ENCODE peak calls at places on chromosomes 2 and 18, in eight cellular contexts. One of them, this sample, is unnamed.

GRCh38 chr2:203656522-203657287 is 49.7 kb upstream of the CD28 start:
- DNase-seq in dorsolateral prefrontal cortex: no peak
- DNase-seq in epithelial cell of esophagus: peak
- DNase-seq in IMR-90: peak
- DNase-seq in AG10803: peak
- DNase-seq in AG09309: no peak
- DNase-seq in astrocyte of the spinal cord: no peak
- DNase-seq in tibial nerve: peak
- DNase-seq in this sample: peak

GRCh38 chr18:79788096-79789085 is 9.3 kb upstream of the KCNG2 start:
- DNase-seq in dorsolateral prefrontal cortex: no peak
- DNase-seq in epithelial cell of esophagus: no peak
- DNase-seq in IMR-90: no peak
- DNase-seq in AG10803: no peak
- DNase-seq in AG09309: no peak
- DNase-seq in astrocyte of the spinal cord: no peak
- DNase-seq in tibial nerve: no peak
- DNase-seq in this sample: no peak

GRCh38 chr2:79729532-79729931 is 216.7 kb downstream of the CTNNA2 start:
- DNase-seq in dorsolateral prefrontal cortex: no peak
- DNase-seq in epithelial cell of esophagus: no peak
- DNase-seq in IMR-90: no peak
- DNase-seq in AG10803: no peak
- DNase-seq in AG09309: no peak
- DNase-seq in astrocyte of the spinal cord: no peak
- DNase-seq in tibial nerve: no peak
- DNase-seq in this sample: no peak

GRCh38 chr2:69482471-69482870 is 45.2 kb upstream of the NFU1 start:
- DNase-seq in dorsolateral prefrontal cortex: no peak
- DNase-seq in epithelial cell of esophagus: no peak
- DNase-seq in IMR-90: no peak
- DNase-seq in AG10803: no peak
- DNase-seq in AG09309: no peak
- DNase-seq in astrocyte of the spinal cord: no peak
- DNase-seq in tibial nerve: no peak
- DNase-seq in this sample: no peak

GRCh38 chr2:1803217-1804115 is 59.2 kb upstream of the PXDN start:
- DNase-seq in dorsolateral prefrontal cortex: no peak
- DNase-seq in epithelial cell of esophagus: no peak
- DNase-seq in IMR-90: no peak
- DNase-seq in AG10803: no peak
- DNase-seq in AG09309: no peak
- DNase-seq in astrocyte of the spinal cord: no peak
- DNase-seq in tibial nerve: no peak
- DNase-seq in this sample: no peak

GRCh38 chr18:62767321-62767720 is 52.0 kb downstream of the PHLPP1 start:
- DNase-seq in dorsolateral prefrontal cortex: no peak
- DNase-seq in epithelial cell of esophagus: peak
- DNase-seq in IMR-90: no peak
- DNase-seq in AG10803: peak
- DNase-seq in AG09309: no peak
- DNase-seq in astrocyte of the spinal cord: peak
- DNase-seq in tibial nerve: no peak
- DNase-seq in this sample: peak

GRCh38 chr2:6914829-6915228 is 2.4 kb upstream of the RNF144A start:
- DNase-seq in dorsolateral prefrontal cortex: no peak
- DNase-seq in epithelial cell of esophagus: peak
- DNase-seq in IMR-90: peak
- DNase-seq in AG10803: peak
- DNase-seq in AG09309: no peak
- DNase-seq in astrocyte of the spinal cord: peak
- DNase-seq in tibial nerve: no peak
- DNase-seq in this sample: peak

GRCh38 chr2:675460-675859 is 1.7 kb downstream of the TMEM18 start:
- DNase-seq in dorsolateral prefrontal cortex: no peak
- DNase-seq in epithelial cell of esophagus: no peak
- DNase-seq in IMR-90: peak
- DNase-seq in AG10803: peak
- DNase-seq in AG09309: no peak
- DNase-seq in astrocyte of the spinal cord: no peak
- DNase-seq in tibial nerve: no peak
- DNase-seq in this sample: no peak

GRCh38 chr2:179749210-179749609 is 112.2 kb downstream of the ZNF385B start:
- DNase-seq in dorsolateral prefrontal cortex: no peak
- DNase-seq in epithelial cell of esophagus: no peak
- DNase-seq in IMR-90: peak
- DNase-seq in AG10803: peak
- DNase-seq in AG09309: no peak
- DNase-seq in astrocyte of the spinal cord: peak
- DNase-seq in tibial nerve: no peak
- DNase-seq in this sample: peak

GRCh38 chr2:8229546-8229986 is 452.3 kb upstream of the ID2 start:
- DNase-seq in dorsolateral prefrontal cortex: no peak
- DNase-seq in epithelial cell of esophagus: no peak
- DNase-seq in IMR-90: peak
- DNase-seq in AG10803: peak
- DNase-seq in AG09309: peak
- DNase-seq in astrocyte of the spinal cord: peak
- DNase-seq in tibial nerve: peak
- DNase-seq in this sample: peak
- TF ChIP-seq CTCF in dorsolateral prefrontal cortex: no peak
- TF ChIP-seq CTCF in epithelial cell of esophagus: no peak
- TF ChIP-seq CTCF in IMR-90: no peak
- TF ChIP-seq CTCF in AG10803: no peak
- TF ChIP-seq CTCF in AG09309: no peak
- TF ChIP-seq CTCF in astrocyte of the spinal cord: peak
- TF ChIP-seq CTCF in tibial nerve: no peak
- TF ChIP-seq CTCF in this sample: no peak

GRCh38 chr2:71894266-71894665 is 253.4 kb downstream of the CYP26B1 start:
- DNase-seq in dorsolateral prefrontal cortex: no peak
- DNase-seq in epithelial cell of esophagus: no peak
- DNase-seq in IMR-90: no peak
- DNase-seq in AG10803: no peak
- DNase-seq in AG09309: no peak
- DNase-seq in astrocyte of the spinal cord: no peak
- DNase-seq in tibial nerve: no peak
- DNase-seq in this sample: no peak
- H3K4me3 ChIP-seq in dorsolateral prefrontal cortex: no peak
- H3K4me3 ChIP-seq in epithelial cell of esophagus: no peak
- H3K4me3 ChIP-seq in IMR-90: no peak
- H3K4me3 ChIP-seq in AG10803: no peak
- H3K4me3 ChIP-seq in AG09309: no peak
- H3K4me3 ChIP-seq in astrocyte of the spinal cord: no peak
- H3K4me3 ChIP-seq in tibial nerve: no peak
- H3K4me3 ChIP-seq in this sample: no peak

GRCh38 chr2:109171444-109172334 is 42.7 kb downstream of the SH3RF3 start:
- DNase-seq in dorsolateral prefrontal cortex: no peak
- DNase-seq in epithelial cell of esophagus: peak
- DNase-seq in IMR-90: peak
- DNase-seq in AG10803: peak
- DNase-seq in AG09309: peak
- DNase-seq in astrocyte of the spinal cord: peak
- DNase-seq in tibial nerve: peak
- DNase-seq in this sample: peak
- TF ChIP-seq CTCF in dorsolateral prefrontal cortex: no peak
- TF ChIP-seq CTCF in epithelial cell of esophagus: no peak
- TF ChIP-seq CTCF in IMR-90: peak
- TF ChIP-seq CTCF in AG10803: peak
- TF ChIP-seq CTCF in AG09309: peak
- TF ChIP-seq CTCF in astrocyte of the spinal cord: peak
- TF ChIP-seq CTCF in tibial nerve: no peak
- TF ChIP-seq CTCF in this sample: peak

DNA sequence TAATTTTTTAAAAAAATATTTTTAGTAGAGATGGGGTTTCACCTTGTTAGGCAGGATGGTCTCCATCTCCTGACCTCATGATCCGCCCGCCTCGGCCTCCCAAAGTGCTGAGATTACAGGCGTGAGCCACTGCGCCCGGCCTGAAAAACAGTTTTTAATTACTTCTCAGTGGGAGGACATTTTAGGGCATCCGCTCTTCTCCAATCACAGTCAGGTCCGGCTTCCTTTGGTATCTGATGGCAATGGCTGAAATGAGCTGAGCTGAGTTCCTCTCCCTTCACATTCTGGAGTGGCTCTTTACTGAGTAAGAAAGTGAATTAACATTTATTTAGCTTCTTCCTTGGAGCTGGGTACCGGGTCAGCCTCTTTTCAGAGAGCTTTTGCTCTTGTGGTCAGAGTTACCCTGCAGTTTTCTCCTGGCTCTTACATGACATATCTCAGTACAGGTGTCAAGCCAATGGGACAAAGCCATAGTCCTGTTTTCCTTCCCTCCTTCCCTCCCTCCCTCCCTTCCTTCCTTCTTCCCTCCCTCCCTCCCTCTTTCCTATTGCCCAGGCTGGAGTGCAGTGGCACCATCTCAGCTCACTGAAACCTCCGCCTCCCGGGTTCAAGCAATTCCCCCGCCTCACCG is 1.1 kb upstream of the TTC27 start:
- DNase-seq in dorsolateral prefrontal cortex: no peak
- DNase-seq in epithelial cell of esophagus: no peak
- DNase-seq in IMR-90: no peak
- DNase-seq in AG10803: no peak
- DNase-seq in AG09309: no peak
- DNase-seq in astrocyte of the spinal cord: no peak
- DNase-seq in tibial nerve: no peak
- DNase-seq in this sample: no peak
- H3K4me3 ChIP-seq in dorsolateral prefrontal cortex: peak
- H3K4me3 ChIP-seq in epithelial cell of esophagus: no peak
- H3K4me3 ChIP-seq in IMR-90: no peak
- H3K4me3 ChIP-seq in AG10803: no peak
- H3K4me3 ChIP-seq in AG09309: no peak
- H3K4me3 ChIP-seq in astrocyte of the spinal cord: no peak
- H3K4me3 ChIP-seq in tibial nerve: peak
- H3K4me3 ChIP-seq in this sample: no peak

GRCh38 chr2:216696751-216697560 is 1.6 kb upstream of the IGFBP5 start:
- DNase-seq in dorsolateral prefrontal cortex: no peak
- DNase-seq in epithelial cell of esophagus: peak
- DNase-seq in IMR-90: peak
- DNase-seq in AG10803: peak
- DNase-seq in AG09309: no peak
- DNase-seq in astrocyte of the spinal cord: peak
- DNase-seq in tibial nerve: no peak
- DNase-seq in this sample: peak
- TF ChIP-seq CTCF in dorsolateral prefrontal cortex: peak
- TF ChIP-seq CTCF in epithelial cell of esophagus: peak
- TF ChIP-seq CTCF in IMR-90: peak
- TF ChIP-seq CTCF in AG10803: peak
- TF ChIP-seq CTCF in AG09309: peak
- TF ChIP-seq CTCF in astrocyte of the spinal cord: peak
- TF ChIP-seq CTCF in tibial nerve: peak
- TF ChIP-seq CTCF in this sample: peak

GRCh38 chr18:12238861-12239260 is 15.3 kb upstream of the CIDEA start:
- DNase-seq in dorsolateral prefrontal cortex: no peak
- DNase-seq in epithelial cell of esophagus: no peak
- DNase-seq in IMR-90: peak
- DNase-seq in AG10803: peak
- DNase-seq in AG09309: no peak
- DNase-seq in astrocyte of the spinal cord: peak
- DNase-seq in tibial nerve: no peak
- DNase-seq in this sample: peak

GRCh38 chr18:12239426-12239825 is 14.7 kb upstream of the CIDEA start:
- DNase-seq in dorsolateral prefrontal cortex: no peak
- DNase-seq in epithelial cell of esophagus: peak
- DNase-seq in IMR-90: peak
- DNase-seq in AG10803: peak
- DNase-seq in AG09309: no peak
- DNase-seq in astrocyte of the spinal cord: peak
- DNase-seq in tibial nerve: no peak
- DNase-seq in this sample: peak

GRCh38 chr18:12234451-12235190 is 19.5 kb upstream of the CIDEA start:
- DNase-seq in dorsolateral prefrontal cortex: no peak
- DNase-seq in epithelial cell of esophagus: no peak
- DNase-seq in IMR-90: no peak
- DNase-seq in AG10803: no peak
- DNase-seq in AG09309: no peak
- DNase-seq in astrocyte of the spinal cord: no peak
- DNase-seq in tibial nerve: no peak
- DNase-seq in this sample: no peak

GRCh38 chr18:12236141-12236540 is 18.0 kb upstream of the CIDEA start:
- DNase-seq in dorsolateral prefrontal cortex: no peak
- DNase-seq in epithelial cell of esophagus: no peak
- DNase-seq in IMR-90: no peak
- DNase-seq in AG10803: no peak
- DNase-seq in AG09309: no peak
- DNase-seq in astrocyte of the spinal cord: no peak
- DNase-seq in tibial nerve: no peak
- DNase-seq in this sample: no peak

DNA sequence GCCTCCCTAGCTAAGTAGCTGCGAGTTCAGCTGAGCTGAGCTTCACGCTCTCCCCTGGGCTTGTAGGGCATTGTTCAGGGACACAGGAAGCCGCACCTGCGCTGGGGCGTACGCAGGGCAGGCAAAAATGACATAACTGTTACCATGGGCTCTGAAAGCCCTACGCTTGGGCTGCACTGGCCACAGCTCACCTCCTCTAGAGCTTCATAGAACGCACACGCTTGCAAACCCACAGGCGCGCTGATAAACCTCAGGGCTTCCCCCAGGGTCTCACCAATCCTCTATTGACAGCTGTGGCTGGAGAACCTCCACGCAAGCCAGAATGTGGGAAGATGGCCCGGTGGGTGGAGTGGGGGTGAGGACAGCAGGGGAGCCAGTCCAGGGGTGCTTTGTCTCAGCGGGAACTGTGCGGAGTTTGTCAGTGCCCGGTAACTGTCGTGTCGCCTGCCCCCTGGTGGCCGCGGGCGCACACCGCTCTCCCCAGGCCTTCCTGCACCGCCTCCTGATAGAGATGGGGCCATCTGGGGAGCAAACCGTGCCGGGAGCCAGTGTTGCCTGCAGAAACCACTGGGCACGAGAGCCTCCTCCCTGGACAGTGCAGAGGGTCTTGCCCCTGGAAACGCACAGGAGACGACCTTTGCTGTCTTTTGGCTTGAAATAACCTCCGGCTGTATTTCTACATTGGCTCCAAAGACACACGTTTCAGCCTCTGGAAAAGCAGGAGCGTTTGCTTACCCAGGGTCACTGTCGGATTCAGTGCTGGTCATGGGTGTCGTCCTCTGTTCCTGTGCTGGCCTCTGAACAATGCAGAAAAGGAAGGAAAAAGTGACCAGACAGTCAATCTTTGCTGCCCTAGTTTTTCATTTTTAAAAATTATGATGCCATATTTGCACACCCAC is 17.0 kb upstream of the CIDEA start:
- DNase-seq in dorsolateral prefrontal cortex: peak
- DNase-seq in epithelial cell of esophagus: peak
- DNase-seq in IMR-90: peak
- DNase-seq in AG10803: peak
- DNase-seq in AG09309: no peak
- DNase-seq in astrocyte of the spinal cord: peak
- DNase-seq in tibial nerve: peak
- DNase-seq in this sample: peak
- H3K4me3 ChIP-seq in dorsolateral prefrontal cortex: no peak
- H3K4me3 ChIP-seq in epithelial cell of esophagus: no peak
- H3K4me3 ChIP-seq in IMR-90: no peak
- H3K4me3 ChIP-seq in AG10803: no peak
- H3K4me3 ChIP-seq in AG09309: no peak
- H3K4me3 ChIP-seq in astrocyte of the spinal cord: no peak
- H3K4me3 ChIP-seq in tibial nerve: no peak
- H3K4me3 ChIP-seq in this sample: no peak